ENCODE peak calls at places on chromosomes 3 and 15, in ten cellular contexts. D, C, V, X, Y, E, G, R, H and J are unnamed samples.

GRCh38 chr3:45330500-45331295 is 57.7 kb upstream of the LARS2 start:
- DNase-seq in D (no peak), C (no peak), V (no peak), X (no peak), Y (no peak), E (no peak), G (no peak), R (no peak), H (no peak), J (no peak)

GRCh38 chr3:186930143-186930638 is at the start of gene ST6GAL1:
- DNase-seq in D (peak; percentile 76), C (peak; percentile 25), V (peak; percentile 58), X (peak; percentile 52), Y (peak; percentile 88), E (peak; percentile 81), G (peak; percentile 77), R (peak; percentile 67), H (peak; percentile 47), J (peak; percentile 88)

GRCh38 chr3:177190701-177191100 is 6.6 kb downstream of the TBL1XR1 start:
- DNase-seq in D (no peak), C (no peak), V (no peak), X (no peak), Y (no peak), E (no peak), G (no peak), R (no peak), H (no peak), J (no peak)

GRCh38 chr3:40911928-40912327 is 287.4 kb upstream of the CTNNB1 start:
- DNase-seq in D (no peak), C (no peak), V (no peak), X (no peak), Y (no peak), E (no peak), G (no peak), R (peak; percentile 48), H (no peak), J (no peak)

GRCh38 chr3:64410226-64410625 is 185.0 kb upstream of the PRICKLE2 start:
- DNase-seq in D (no peak), C (no peak), V (no peak), X (no peak), Y (no peak), E (no peak), G (no peak), R (no peak), H (no peak), J (no peak)

GRCh38 chr15:72050700-72051099 is 67.2 kb downstream of the MYO9A start:
- DNase-seq in D (no peak), C (no peak), V (no peak), X (no peak), Y (no peak), E (no peak), G (no peak), R (no peak), H (no peak), J (no peak)

GRCh38 chr3:45682311-45682710 is 6.9 kb upstream of the SACM1L start:
- DNase-seq in D (no peak), C (no peak), V (no peak), X (no peak), Y (no peak), E (no peak), G (no peak), R (no peak), H (no peak), J (no peak)

GRCh38 chr15:78457101-78457500 is 19.1 kb downstream of the IREB2 start:
- DNase-seq in D (peak; percentile 42), C (no peak), V (no peak), X (no peak), Y (no peak), E (peak; percentile 40), G (no peak), R (peak; percentile 32), H (no peak), J (no peak)